ENCODE peak calls at places on chromosomes 12 and 14, in eight cellular contexts. Q is GM23338, V is neural progenitor cell, B is PC-3, A is HCT116, X is GM23248, Z is MM.1S, H is SK-N-SH. D is an unnamed sample.

GRCh38 chr14:106843951-106844483 is 1317.6 kb downstream of the TMEM121 start:
- DNase-seq in Q (no peak), X (no peak), A (no peak), Z (peak; percentile 61), B (peak; percentile 57), V (no peak), H (peak; percentile 13), D (no peak)

GRCh38 chr12:11814362-11814761 is 164.9 kb downstream of the ETV6 start:
- DNase-seq in B (peak; percentile 54), H (no peak), V (no peak), X (peak; percentile 91), A (no peak), Z (no peak), Q (no peak), D (peak; percentile 34)

GRCh38 chr12:91140660-91141045 is 29.4 kb upstream of the LUM start:
- DNase-seq in H (no peak), X (peak; percentile 88), A (no peak), V (no peak), Q (no peak), Z (no peak), B (peak; percentile 10), D (peak; percentile 17)

GRCh38 chr12:24036438-24037204 is 87.2 kb upstream of the SOX5 start:
- DNase-seq in Q (no peak), A (no peak), Z (no peak), H (no peak), X (no peak), V (no peak), B (no peak), D (no peak)

GRCh38 chr12:32183646-32184045 is 77.0 kb downstream of the BICD1 start:
- DNase-seq in A (no peak), B (peak; percentile 60), Z (no peak), V (peak; percentile 23), H (no peak), Q (peak; percentile 27), X (peak; percentile 8), D (no peak)

GRCh38 chr12:130715996-130716917 is at the start of gene RIMBP2:
- DNase-seq in X (peak; percentile 39), H (peak; percentile 62), Z (no peak), Q (peak; percentile 75), A (no peak), B (no peak), V (peak; percentile 82), D (peak; percentile 84)

GRCh38 chr12:92938018-92938417 is 8.9 kb upstream of the EEA1 start:
- DNase-seq in V (no peak), Z (no peak), A (no peak), X (no peak), H (no peak), Q (no peak), B (no peak), D (no peak)

GRCh38 chr12:121259074-121259473 is 37.4 kb downstream of the CAMKK2 start:
- DNase-seq in B (no peak), V (no peak), X (no peak), Q (no peak), Z (no peak), H (no peak), A (no peak), D (no peak)

GRCh38 chr12:109831929-109832328 is 1.3 kb downstream of the TRPV4 start:
- DNase-seq in X (no peak), V (no peak), B (no peak), A (no peak), H (no peak), Q (no peak), Z (no peak), D (no peak)

GRCh38 chr12:109832534-109833306 is 478 bp downstream of the TRPV4 start:
- DNase-seq in A (no peak), Q (no peak), H (no peak), B (no peak), X (peak; percentile 33), Z (no peak), V (no peak), D (no peak)

GRCh38 chr12:109835827-109836226 is 2.6 kb upstream of the TRPV4 start:
- DNase-seq in B (no peak), Z (no peak), X (no peak), Q (no peak), H (no peak), V (no peak), A (no peak), D (no peak)

GRCh38 chr12:109831365-109831764 is 1.8 kb downstream of the TRPV4 start:
- DNase-seq in Q (no peak), A (no peak), V (no peak), Z (no peak), B (no peak), H (no peak), X (no peak), D (no peak)

GRCh38 chr12:109833307-109834189 is at the start of gene TRPV4:
- DNase-seq in H (peak; percentile 87), A (no peak), Z (no peak), Q (peak; percentile 78), B (peak; percentile 31), V (peak; percentile 82), X (peak; percentile 67), D (peak; percentile 70)
- H3K4me3 ChIP-seq in H (peak within 1 kb of the TSS; percentile 66), A (no peak within 1 kb of the TSS), Z (no peak within 1 kb of the TSS), Q (peak within 1 kb of the TSS; percentile 57), B (peak within 1 kb of the TSS; percentile 67), V (peak within 1 kb of the TSS; percentile 72), X (peak within 1 kb of the TSS; percentile 73), D (peak within 1 kb of the TSS; percentile 58)

DNA sequence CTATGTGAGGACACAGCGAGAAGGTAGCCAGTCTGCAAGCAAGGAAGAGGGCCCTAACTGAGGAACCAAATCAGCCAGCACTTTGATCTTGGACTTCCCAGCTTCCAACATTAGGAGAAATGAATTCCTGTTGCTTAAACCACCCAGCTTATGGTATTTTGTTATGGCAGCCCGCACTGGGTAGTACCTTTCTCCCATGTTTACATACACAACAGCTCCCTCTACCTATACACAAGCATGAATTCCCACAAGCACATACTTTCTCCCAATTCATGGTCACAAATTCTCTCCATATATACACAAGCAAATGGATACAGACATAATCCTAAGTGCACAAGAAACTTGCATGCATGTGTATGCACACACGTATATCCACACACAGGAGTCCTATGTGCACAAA is 7.4 kb downstream of the ITGB7 start:
- DNase-seq in Z (peak; percentile 39), X (no peak), Q (no peak), B (no peak), A (no peak), V (no peak), H (no peak), D (no peak)
- H3K27me3 ChIP-seq in Z (no peaks in the 10 kb centered on the region), X (no peaks in the 10 kb centered on the region), Q (peaks cover 67% of the 10 kb centered on the region), B (no peaks in the 10 kb centered on the region), A (no peaks in the 10 kb centered on the region), V (peaks cover 75% of the 10 kb centered on the region), H (no peaks in the 10 kb centered on the region), D (peaks cover 4% of the 10 kb centered on the region)

GRCh38 chr12:55861871-55862270 is 19.1 kb upstream of the MMP19 start:
- DNase-seq in H (no peak), V (no peak), Q (no peak), Z (no peak), A (no peak), X (peak; percentile 25), B (no peak), D (no peak)

GRCh38 chr12:55862286-55862685 is 19.6 kb upstream of the MMP19 start:
- DNase-seq in V (no peak), B (no peak), A (no peak), H (no peak), Q (no peak), X (peak; percentile 69), Z (no peak), D (no peak)

GRCh38 chr12:55861396-55861795 is 18.7 kb upstream of the MMP19 start:
- DNase-seq in V (no peak), B (no peak), Z (no peak), X (no peak), Q (no peak), A (no peak), H (no peak), D (no peak)

DNA sequence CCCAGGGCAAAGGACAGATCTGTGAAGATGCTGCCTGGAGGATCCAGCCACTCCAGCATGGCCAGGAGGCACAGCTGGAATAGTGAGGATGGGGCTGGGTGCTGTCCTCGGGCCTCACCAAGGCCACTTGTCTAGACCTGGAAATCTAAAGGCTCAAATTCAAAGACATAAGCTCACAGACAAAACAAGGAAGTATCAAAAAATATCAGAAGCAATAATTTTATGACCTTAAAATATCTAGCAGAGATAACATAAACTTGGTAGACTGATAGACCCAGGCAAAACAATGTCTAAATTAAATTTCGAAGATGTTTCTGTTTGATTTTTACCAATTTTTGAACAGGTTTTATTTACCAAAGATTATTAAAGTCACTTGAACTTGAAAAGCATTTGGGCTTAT is 22.6 kb upstream of the MMP19 start:
- DNase-seq in A (no peak), H (no peak), V (no peak), X (no peak), B (no peak), Q (no peak), Z (no peak), D (no peak)
- TF ChIP-seq EZH2phosphoT487 in A (no peak), H (no peak), V (no peak), X (no peak), B (no peak), Q (no peak), Z (no peak), D (no peak)

GRCh38 chr12:68368332-68368731 is 36.2 kb upstream of the MDM1 start:
- DNase-seq in X (peak; percentile 56), Z (no peak), V (no peak), A (no peak), Q (no peak), H (no peak), B (no peak), D (no peak)

GRCh38 chr12:68367136-68367535 is 35.0 kb upstream of the MDM1 start:
- DNase-seq in X (no peak), Z (no peak), A (no peak), Q (no peak), B (no peak), V (no peak), H (no peak), D (no peak)

GRCh38 chr12:68361953-68362352 is 29.8 kb upstream of the MDM1 start:
- DNase-seq in X (no peak), V (no peak), Z (no peak), H (no peak), A (no peak), Q (no peak), B (no peak), D (no peak)

GRCh38 chr12:68367903-68368302 is 35.7 kb upstream of the MDM1 start:
- DNase-seq in Z (no peak), A (no peak), B (no peak), V (no peak), Q (peak; percentile 35), H (no peak), X (peak; percentile 54), D (no peak)

DNA sequence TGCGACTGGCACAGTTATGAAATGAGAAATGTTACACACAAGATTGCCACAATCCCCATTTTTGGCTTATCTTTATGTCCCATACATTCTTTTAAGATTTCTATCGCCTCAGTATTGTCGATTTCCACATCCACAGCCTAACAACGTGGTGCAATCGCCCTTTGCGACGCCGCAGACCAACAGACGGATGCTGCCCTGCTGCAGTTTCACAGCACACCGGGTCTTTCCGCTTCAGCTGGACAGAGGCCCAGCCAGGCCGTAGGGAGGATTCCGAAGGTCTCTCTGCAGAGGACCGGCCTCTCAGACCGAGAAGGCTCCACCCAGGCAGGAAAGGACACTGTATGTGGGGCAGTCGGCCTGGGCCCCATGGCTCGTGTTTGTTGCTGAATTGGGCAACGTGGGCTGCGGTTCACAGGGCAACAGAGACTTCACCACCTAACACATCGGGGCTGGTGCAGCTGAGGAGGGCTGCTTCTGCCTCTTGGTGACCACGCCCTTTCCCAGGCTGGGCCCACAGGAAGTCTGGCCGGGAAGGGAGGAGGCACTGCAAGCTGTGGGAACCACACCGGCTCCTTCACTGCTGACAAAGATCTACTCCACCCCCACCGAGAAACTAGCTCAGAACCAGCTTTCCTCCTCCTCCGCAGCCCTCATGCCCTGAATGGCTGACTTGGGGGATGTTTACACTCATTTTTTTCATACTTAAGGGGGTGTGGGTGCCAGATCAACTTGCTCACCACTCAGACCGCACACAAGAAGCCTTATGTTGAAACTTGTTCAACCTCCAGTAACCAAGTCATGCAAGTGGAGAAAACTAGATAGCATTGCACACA is 32.9 kb upstream of the MDM1 start:
- DNase-seq in B (peak; percentile 76), V (peak; percentile 76), A (peak; percentile 57), H (no peak), X (peak; percentile 99), Q (peak; percentile 91), Z (peak; percentile 97), D (peak; percentile 88)
- H3K4me3 ChIP-seq in B (no peak overlapping the region), V (peak overlapping the region; percentile 4), A (peak overlapping the region; percentile 39), H (no peak overlapping the region), X (peak overlapping the region; percentile 47), Q (peak overlapping the region; percentile 47), Z (peak overlapping the region; percentile 59), D (no peak overlapping the region)